ENCODE peak calls at places on chromosomes 2 and 18, in seven cellular contexts. G is sigmoid colon, F is HepG2, J is HCT116, N is H1, T is K562, H is endothelial cell of umbilical vein. W is an unnamed sample.

GRCh38 chr18:286515-287310 is 18.9 kb upstream of the THOC1 start:
- DNase-seq in G (no peak), F (peak; percentile 20), J (no peak), N (no peak), T (no peak), H (peak; percentile 67), W (no peak)

GRCh38 chr2:237178396-237178795 is 92.7 kb downstream of the COPS8 start:
- DNase-seq in G (no peak), F (no peak), J (no peak), N (no peak), T (no peak), H (no peak), W (no peak)

GRCh38 chr2:118970396-118971135 is 28.6 kb downstream of the MARCO start:
- DNase-seq in G (peak; percentile 77), F (no peak), J (no peak), N (no peak), T (no peak), H (no peak), W (no peak)

GRCh38 chr2:14492920-14493503 is 139.5 kb upstream of the LRATD1 start:
- DNase-seq in G (no peak), F (no peak), J (no peak), N (peak; percentile 3), T (no peak), H (peak; percentile 2), W (no peak)

GRCh38 chr2:50065845-50066244 is 911.5 kb upstream of the FSHR start:
- DNase-seq in G (no peak), F (no peak), J (no peak), N (no peak), T (no peak), H (no peak), W (no peak)

GRCh38 chr2:164252568-164253287 is 368.6 kb downstream of the GRB14 start:
- DNase-seq in G (no peak), F (no peak), J (no peak), N (no peak), T (no peak), H (no peak), W (no peak)

GRCh38 chr2:99821039-99821438 is 321.4 kb downstream of the AFF3 start:
- DNase-seq in G (no peak), F (no peak), J (peak; percentile 6), N (no peak), T (no peak), H (no peak), W (no peak)

GRCh38 chr2:88697361-88698026 is 6.0 kb downstream of the RPIA start:
- DNase-seq in G (no peak), F (peak; percentile 35), J (no peak), N (no peak), T (no peak), H (no peak), W (no peak)

GRCh38 chr2:113976277-113976928 is 86.5 kb downstream of the ACTR3 start:
- DNase-seq in G (no peak), F (no peak), J (no peak), N (no peak), T (no peak), H (no peak), W (no peak)

DNA sequence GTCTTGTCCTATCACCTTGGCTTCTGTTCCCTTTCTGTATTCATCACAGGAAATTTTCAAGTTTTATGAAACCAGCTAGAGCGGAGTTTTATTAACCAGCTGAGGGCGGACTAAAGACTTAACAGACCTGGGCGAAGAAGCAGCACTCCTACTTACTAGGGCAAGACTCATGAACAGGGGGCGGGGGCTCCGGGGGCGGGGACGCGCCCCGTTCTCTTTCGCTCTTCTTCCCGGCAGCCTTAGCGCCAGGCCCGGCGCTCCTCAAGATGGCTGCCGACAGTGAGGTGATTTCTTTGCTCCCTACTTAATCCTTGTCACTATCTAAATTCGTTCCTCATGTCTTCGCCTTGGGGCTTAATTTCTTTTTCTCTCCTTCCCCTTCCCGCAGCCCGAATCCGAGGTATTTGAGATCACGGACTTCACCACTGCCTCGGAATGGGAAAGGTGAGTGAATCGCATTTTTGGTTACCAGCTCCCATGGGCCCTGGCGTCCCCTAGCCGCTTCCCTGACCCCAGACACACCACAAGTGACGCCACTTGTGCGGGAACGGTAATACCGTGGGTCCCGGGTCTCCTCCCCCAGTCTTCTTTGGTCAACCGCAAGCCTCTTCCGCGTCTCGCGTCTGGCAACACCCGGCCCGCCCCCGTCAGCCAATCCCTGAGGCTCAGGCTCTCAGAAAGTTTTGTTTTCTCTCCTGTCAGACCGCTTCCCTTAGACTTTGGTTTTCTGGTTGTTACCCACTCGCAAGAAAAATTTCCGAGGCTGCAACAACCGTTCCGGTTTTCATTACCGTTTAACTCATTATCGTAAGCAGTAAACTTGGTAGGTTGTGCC is at the start of gene RAB3GAP1:
- DNase-seq in G (peak; percentile 80), F (peak; percentile 72), J (peak; percentile 48), N (peak; percentile 39), T (peak; percentile 89), H (peak; percentile 90), W (peak; percentile 77)
- TF ChIP-seq POLR2A in G (peak; percentile 50), F (peak; percentile 97), J (peak; percentile 85), N (peak; percentile 91), T (peak; percentile 98), H (peak; percentile 95), W (peak; percentile 90)

GRCh38 chr2:172927381-172928357 is 148.0 kb upstream of the MAP3K20 start:
- DNase-seq in G (peak; percentile 69), F (no peak), J (no peak), N (no peak), T (no peak), H (peak; percentile 95), W (no peak)
- TF ChIP-seq POLR2AphosphoS5 in G (peak; percentile 14), F (no peak), J (no peak), N (no peak), T (no peak), H (peak; percentile 33), W (no peak)

GRCh38 chr18:76518543-76519155 is 23.6 kb upstream of the ZNF516 start:
- DNase-seq in G (no peak), F (no peak), J (no peak), N (no peak), T (no peak), H (peak; percentile 30), W (no peak)

GRCh38 chr18:76521367-76521766 is 26.3 kb upstream of the ZNF516 start:
- DNase-seq in G (no peak), F (no peak), J (no peak), N (no peak), T (no peak), H (no peak), W (no peak)

GRCh38 chr18:76522104-76522503 is 27.1 kb upstream of the ZNF516 start:
- DNase-seq in G (no peak), F (no peak), J (no peak), N (no peak), T (no peak), H (no peak), W (no peak)

GRCh38 chr18:76518073-76518472 is 23.0 kb upstream of the ZNF516 start:
- DNase-seq in G (no peak), F (no peak), J (no peak), N (no peak), T (no peak), H (peak; percentile 14), W (no peak)

DNA sequence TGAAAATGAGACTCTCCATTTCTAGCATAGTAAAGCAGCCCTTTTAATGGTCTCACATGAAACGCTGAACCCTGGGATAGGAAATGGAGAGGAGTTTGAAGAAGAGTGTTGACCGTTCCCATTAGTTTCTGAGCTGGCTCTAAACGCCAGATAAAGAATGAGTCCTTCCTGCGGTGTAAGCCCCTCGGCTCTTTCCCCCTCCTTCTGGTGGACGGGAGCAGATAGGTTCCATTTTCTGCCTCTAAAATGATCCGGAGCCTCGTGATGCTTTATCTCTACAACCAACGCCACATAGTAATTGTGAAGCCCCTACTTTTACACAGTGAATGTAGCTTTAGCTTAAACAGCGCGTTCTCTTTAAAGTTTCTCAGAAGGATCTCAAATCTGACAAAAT is 24.1 kb upstream of the ZNF516 start:
- DNase-seq in G (no peak), F (no peak), J (no peak), N (no peak), T (no peak), H (peak; percentile 7), W (no peak)
- TF ChIP-seq POLR2A in G (no peak), F (no peak), J (no peak), N (no peak), T (no peak), H (no peak), W (no peak)

GRCh38 chr18:76376225-76376624 is 118.8 kb downstream of the ZNF516 start:
- DNase-seq in G (no peak), F (peak; percentile 72), J (no peak), N (no peak), T (no peak), H (no peak), W (no peak)

GRCh38 chr18:76376668-76377358 is 118.2 kb downstream of the ZNF516 start:
- DNase-seq in G (peak; percentile 60), F (no peak), J (no peak), N (no peak), T (peak; percentile 11), H (no peak), W (no peak)

GRCh38 chr18:76373297-76373696 is 121.7 kb downstream of the ZNF516 start:
- DNase-seq in G (no peak), F (no peak), J (no peak), N (no peak), T (no peak), H (no peak), W (no peak)

GRCh38 chr18:76377359-76377756 is 117.7 kb downstream of the ZNF516 start:
- DNase-seq in G (peak; percentile 74), F (no peak), J (no peak), N (no peak), T (no peak), H (no peak), W (no peak)

DNA sequence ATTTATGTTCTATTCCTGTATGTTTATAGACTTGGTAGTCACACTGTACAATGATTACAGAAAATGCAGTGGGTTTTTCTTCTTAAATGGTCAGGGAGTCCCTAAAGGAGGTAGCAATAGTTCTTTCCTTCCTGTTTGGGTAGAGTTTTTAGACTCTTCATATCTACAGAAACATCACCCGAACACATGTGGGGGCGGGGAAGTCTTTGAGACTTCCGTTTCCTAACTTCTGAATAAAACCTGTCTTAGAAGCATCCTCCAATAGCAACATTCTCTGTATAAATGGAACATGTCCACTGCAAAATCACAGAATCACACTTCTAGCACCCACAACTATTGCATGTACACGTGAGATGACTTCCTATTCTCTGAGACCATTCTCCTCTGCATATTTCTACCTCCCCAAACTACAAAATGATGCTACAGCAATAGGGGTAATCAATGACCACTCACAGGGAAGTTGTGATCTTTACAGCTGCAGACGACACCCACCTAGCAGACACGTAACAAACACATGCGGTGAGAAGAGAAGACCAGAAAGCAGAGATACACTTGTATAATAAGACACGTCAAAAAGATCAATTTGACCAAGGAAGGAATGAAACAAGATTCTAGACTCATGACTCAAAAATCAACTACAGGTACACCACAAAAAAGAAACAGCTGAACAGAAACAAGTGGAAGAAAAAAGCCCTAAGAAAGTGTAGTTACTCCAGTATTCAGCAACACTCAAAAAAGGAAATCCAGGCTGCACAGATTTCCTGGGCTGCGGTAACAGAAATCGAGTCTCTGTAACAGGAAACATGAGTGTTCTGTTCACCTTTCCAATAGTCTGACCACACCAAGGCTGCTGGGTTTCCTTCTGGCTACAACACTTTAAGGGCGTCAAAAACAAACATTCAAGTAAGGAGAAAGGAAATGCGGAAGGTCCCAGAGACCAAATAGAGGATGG is 120.4 kb downstream of the ZNF516 start:
- DNase-seq in G (no peak), F (no peak), J (no peak), N (no peak), T (no peak), H (no peak), W (no peak)
- TF ChIP-seq POLR2AphosphoS5 in G (no peak), F (no peak), J (no peak), N (no peak), T (no peak), H (no peak), W (no peak)

W was measured in GM12892.